ENCODE peak calls at places on chromosomes 4 and X, in eight cellular contexts. One of them, this sample, is unnamed.

GRCh38 chrX:40120838-40121580 is 23.3 kb upstream of the BCOR start:
- DNase-seq in left ventricle myocardium inferior: no peak
- DNase-seq in pancreas: no peak
- DNase-seq in fibroblast of villous mesenchyme: no peak
- DNase-seq in GM10248: no peak
- DNase-seq in AG04450: no peak
- DNase-seq in RWPE1: no peak
- DNase-seq in fibroblast of mammary gland: no peak
- DNase-seq in this sample: no peak

GRCh38 chrX:794311-794710 is 163.7 kb downstream of the SHOX start:
- DNase-seq in left ventricle myocardium inferior: no peak
- DNase-seq in pancreas: no peak
- DNase-seq in fibroblast of villous mesenchyme: no peak
- DNase-seq in GM10248: no peak
- DNase-seq in AG04450: no peak
- DNase-seq in RWPE1: no peak
- DNase-seq in fibroblast of mammary gland: no peak
- DNase-seq in this sample: no peak

GRCh38 chr4:87121332-87122065 is 98.9 kb downstream of the KLHL8 start:
- DNase-seq in left ventricle myocardium inferior: no peak
- DNase-seq in pancreas: no peak
- DNase-seq in fibroblast of villous mesenchyme: no peak
- DNase-seq in GM10248: no peak
- DNase-seq in AG04450: no peak
- DNase-seq in RWPE1: peak
- DNase-seq in fibroblast of mammary gland: peak
- DNase-seq in this sample: peak

GRCh38 chr4:25258980-25259578 is 25.2 kb downstream of the PI4K2B start:
- DNase-seq in left ventricle myocardium inferior: no peak
- DNase-seq in pancreas: no peak
- DNase-seq in fibroblast of villous mesenchyme: no peak
- DNase-seq in GM10248: no peak
- DNase-seq in AG04450: no peak
- DNase-seq in RWPE1: peak
- DNase-seq in fibroblast of mammary gland: peak
- DNase-seq in this sample: peak

GRCh38 chrX:30364229-30364628 is 55.0 kb upstream of the NR0B1 start:
- DNase-seq in left ventricle myocardium inferior: no peak
- DNase-seq in pancreas: no peak
- DNase-seq in fibroblast of villous mesenchyme: no peak
- DNase-seq in GM10248: no peak
- DNase-seq in AG04450: no peak
- DNase-seq in RWPE1: no peak
- DNase-seq in fibroblast of mammary gland: no peak
- DNase-seq in this sample: no peak

GRCh38 chr4:2931765-2932560 is 31.2 kb downstream of the NOP14 start:
- DNase-seq in left ventricle myocardium inferior: peak
- DNase-seq in pancreas: peak
- DNase-seq in fibroblast of villous mesenchyme: no peak
- DNase-seq in GM10248: peak
- DNase-seq in AG04450: no peak
- DNase-seq in RWPE1: no peak
- DNase-seq in fibroblast of mammary gland: no peak
- DNase-seq in this sample: no peak

GRCh38 chrX:69070949-69071650 is 94.2 kb downstream of the PJA1 start:
- DNase-seq in left ventricle myocardium inferior: peak
- DNase-seq in pancreas: no peak
- DNase-seq in fibroblast of villous mesenchyme: no peak
- DNase-seq in GM10248: no peak
- DNase-seq in AG04450: no peak
- DNase-seq in RWPE1: no peak
- DNase-seq in fibroblast of mammary gland: no peak
- DNase-seq in this sample: no peak

GRCh38 chrX:49041683-49042529 is 1.3 kb downstream of the TFE3 start:
- DNase-seq in left ventricle myocardium inferior: peak
- DNase-seq in pancreas: no peak
- DNase-seq in fibroblast of villous mesenchyme: peak
- DNase-seq in GM10248: no peak
- DNase-seq in AG04450: peak
- DNase-seq in RWPE1: no peak
- DNase-seq in fibroblast of mammary gland: peak
- DNase-seq in this sample: peak

GRCh38 chr4:182074139-182074538 is 169.1 kb upstream of the TENM3 start:
- DNase-seq in left ventricle myocardium inferior: no peak
- DNase-seq in pancreas: no peak
- DNase-seq in fibroblast of villous mesenchyme: no peak
- DNase-seq in GM10248: no peak
- DNase-seq in AG04450: no peak
- DNase-seq in RWPE1: no peak
- DNase-seq in fibroblast of mammary gland: no peak
- DNase-seq in this sample: no peak

GRCh38 chrX:143664302-143664701 is 28.4 kb upstream of the SLITRK4 start:
- DNase-seq in left ventricle myocardium inferior: no peak
- DNase-seq in pancreas: no peak
- DNase-seq in fibroblast of villous mesenchyme: peak
- DNase-seq in GM10248: no peak
- DNase-seq in AG04450: no peak
- DNase-seq in RWPE1: no peak
- DNase-seq in fibroblast of mammary gland: peak
- DNase-seq in this sample: peak

GRCh38 chr4:117203231-117203630 is 117.9 kb upstream of the TRAM1L1 start:
- DNase-seq in left ventricle myocardium inferior: no peak
- DNase-seq in pancreas: no peak
- DNase-seq in fibroblast of villous mesenchyme: no peak
- DNase-seq in GM10248: no peak
- DNase-seq in AG04450: no peak
- DNase-seq in RWPE1: no peak
- DNase-seq in fibroblast of mammary gland: no peak
- DNase-seq in this sample: no peak

GRCh38 chr4:184660978-184661377 is 11.4 kb downstream of the PRIMPOL start:
- DNase-seq in left ventricle myocardium inferior: no peak
- DNase-seq in pancreas: no peak
- DNase-seq in fibroblast of villous mesenchyme: no peak
- DNase-seq in GM10248: no peak
- DNase-seq in AG04450: no peak
- DNase-seq in RWPE1: no peak
- DNase-seq in fibroblast of mammary gland: no peak
- DNase-seq in this sample: no peak

GRCh38 chr4:62930884-62931283 is 1478.4 kb downstream of the TECRL start:
- DNase-seq in left ventricle myocardium inferior: no peak
- DNase-seq in pancreas: no peak
- DNase-seq in fibroblast of villous mesenchyme: no peak
- DNase-seq in GM10248: no peak
- DNase-seq in AG04450: no peak
- DNase-seq in RWPE1: no peak
- DNase-seq in fibroblast of mammary gland: no peak
- DNase-seq in this sample: no peak

GRCh38 chr4:179867300-179867878 is 2375.8 kb upstream of the TENM3 start:
- DNase-seq in left ventricle myocardium inferior: no peak
- DNase-seq in pancreas: peak
- DNase-seq in fibroblast of villous mesenchyme: no peak
- DNase-seq in GM10248: peak
- DNase-seq in AG04450: peak
- DNase-seq in RWPE1: peak
- DNase-seq in fibroblast of mammary gland: peak
- DNase-seq in this sample: peak

GRCh38 chrX:153398275-153398960 is 2.7 kb downstream of the PNMA6E start:
- DNase-seq in left ventricle myocardium inferior: no peak
- DNase-seq in pancreas: no peak
- DNase-seq in fibroblast of villous mesenchyme: no peak
- DNase-seq in GM10248: no peak
- DNase-seq in AG04450: no peak
- DNase-seq in RWPE1: no peak
- DNase-seq in fibroblast of mammary gland: no peak
- DNase-seq in this sample: no peak

GRCh38 chr4:64250061-64250460 is 159.2 kb downstream of the TECRL start:
- DNase-seq in left ventricle myocardium inferior: no peak
- DNase-seq in pancreas: no peak
- DNase-seq in fibroblast of villous mesenchyme: no peak
- DNase-seq in GM10248: no peak
- DNase-seq in AG04450: no peak
- DNase-seq in RWPE1: no peak
- DNase-seq in fibroblast of mammary gland: no peak
- DNase-seq in this sample: no peak

GRCh38 chrX:110086916-110087484 is 84.1 kb downstream of the TMEM164 start:
- DNase-seq in left ventricle myocardium inferior: no peak
- DNase-seq in pancreas: no peak
- DNase-seq in fibroblast of villous mesenchyme: peak
- DNase-seq in GM10248: no peak
- DNase-seq in AG04450: peak
- DNase-seq in RWPE1: peak
- DNase-seq in fibroblast of mammary gland: peak
- DNase-seq in this sample: peak

GRCh38 chr4:73589261-73589847 is 30.9 kb downstream of the RASSF6 start:
- DNase-seq in left ventricle myocardium inferior: no peak
- DNase-seq in pancreas: no peak
- DNase-seq in fibroblast of villous mesenchyme: peak
- DNase-seq in GM10248: no peak
- DNase-seq in AG04450: peak
- DNase-seq in RWPE1: peak
- DNase-seq in fibroblast of mammary gland: peak
- DNase-seq in this sample: peak

GRCh38 chrX:21883258-21883657 is 27.5 kb downstream of the YY2 start:
- DNase-seq in left ventricle myocardium inferior: peak
- DNase-seq in pancreas: peak
- DNase-seq in fibroblast of villous mesenchyme: peak
- DNase-seq in GM10248: no peak
- DNase-seq in AG04450: no peak
- DNase-seq in RWPE1: no peak
- DNase-seq in fibroblast of mammary gland: no peak
- DNase-seq in this sample: no peak

GRCh38 chr4:139247241-139247640 is 32.8 kb downstream of the MGARP start:
- DNase-seq in left ventricle myocardium inferior: no peak
- DNase-seq in pancreas: no peak
- DNase-seq in fibroblast of villous mesenchyme: peak
- DNase-seq in GM10248: no peak
- DNase-seq in AG04450: no peak
- DNase-seq in RWPE1: no peak
- DNase-seq in fibroblast of mammary gland: peak
- DNase-seq in this sample: no peak

GRCh38 chr4:51894246-51894645 is 51.3 kb downstream of the DCUN1D4 start:
- DNase-seq in left ventricle myocardium inferior: no peak
- DNase-seq in pancreas: no peak
- DNase-seq in fibroblast of villous mesenchyme: no peak
- DNase-seq in GM10248: no peak
- DNase-seq in AG04450: no peak
- DNase-seq in RWPE1: peak
- DNase-seq in fibroblast of mammary gland: peak
- DNase-seq in this sample: peak

DNA sequence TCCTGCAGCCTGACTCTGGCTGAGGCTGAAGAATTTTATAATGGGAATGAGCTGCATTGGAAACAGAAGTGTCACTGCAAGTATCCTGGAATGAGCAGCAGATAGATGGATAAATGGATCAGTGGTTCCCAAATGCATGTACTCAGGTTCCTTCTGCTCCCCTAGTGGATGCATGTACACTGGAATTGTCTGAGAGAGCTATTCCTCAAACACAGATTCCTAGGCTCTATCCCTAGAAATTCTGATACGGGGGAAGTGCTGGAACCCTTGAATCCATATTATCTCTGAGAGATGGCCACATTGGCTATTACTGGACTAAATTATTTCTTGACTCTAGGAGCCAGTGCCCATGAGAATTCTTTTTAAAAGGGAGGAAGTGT is 64.8 kb downstream of the TMEM131L start:
- DNase-seq in left ventricle myocardium inferior: no peak
- DNase-seq in pancreas: no peak
- DNase-seq in fibroblast of villous mesenchyme: no peak
- DNase-seq in GM10248: no peak
- DNase-seq in AG04450: no peak
- DNase-seq in RWPE1: no peak
- DNase-seq in fibroblast of mammary gland: no peak
- DNase-seq in this sample: no peak
- TF ChIP-seq CTCF in left ventricle myocardium inferior: peak
- TF ChIP-seq CTCF in pancreas: no peak
- TF ChIP-seq CTCF in fibroblast of villous mesenchyme: peak
- TF ChIP-seq CTCF in GM10248: no peak
- TF ChIP-seq CTCF in AG04450: peak
- TF ChIP-seq CTCF in RWPE1: no peak
- TF ChIP-seq CTCF in fibroblast of mammary gland: peak
- TF ChIP-seq CTCF in this sample: no peak

DNA sequence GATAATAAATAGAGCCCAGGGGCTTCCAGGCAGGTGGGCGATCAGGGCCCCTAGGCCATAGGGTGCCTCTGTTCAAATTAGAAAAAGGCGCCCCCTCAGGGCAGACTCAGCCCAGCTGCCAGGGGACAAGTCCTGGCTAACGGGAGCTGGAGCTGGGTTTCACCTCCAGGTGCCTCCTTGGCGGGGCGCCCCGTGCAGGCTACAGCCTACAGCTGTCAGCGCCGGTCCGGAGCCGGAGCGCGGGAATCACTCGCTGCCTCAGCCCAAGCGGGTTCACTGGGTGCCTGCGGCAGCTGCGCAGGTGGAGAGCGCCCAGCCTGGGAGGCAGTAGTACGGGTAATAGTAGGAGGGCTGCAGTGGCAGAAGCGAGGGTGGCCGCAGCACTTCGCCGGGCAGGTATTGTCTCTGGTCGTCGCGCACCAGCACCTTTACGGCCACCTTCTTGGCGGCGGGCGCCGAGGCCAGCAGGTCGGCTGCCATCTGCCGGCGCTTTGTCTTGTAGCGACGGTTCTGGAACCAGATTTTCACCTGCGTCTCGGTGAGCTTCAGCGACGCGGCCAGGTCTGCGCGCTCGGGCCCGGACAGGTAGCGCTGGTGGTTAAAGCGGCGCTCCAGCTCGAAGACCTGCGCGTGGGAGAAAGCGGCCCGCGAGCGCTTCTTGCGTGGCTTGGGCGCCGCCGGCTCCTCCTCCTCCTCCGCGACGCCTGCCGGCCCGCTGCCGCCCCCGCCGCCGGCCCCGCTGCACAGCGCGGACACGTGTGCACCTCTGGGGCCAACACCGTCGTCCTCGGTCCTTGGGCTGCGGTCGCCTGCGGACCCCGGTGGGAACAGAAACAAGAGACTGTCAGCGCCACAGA is 2.4 kb downstream of the NKX3-2 start:
- DNase-seq in left ventricle myocardium inferior: no peak
- DNase-seq in pancreas: peak
- DNase-seq in fibroblast of villous mesenchyme: no peak
- DNase-seq in GM10248: peak
- DNase-seq in AG04450: no peak
- DNase-seq in RWPE1: no peak
- DNase-seq in fibroblast of mammary gland: no peak
- DNase-seq in this sample: no peak
- TF ChIP-seq CTCF in left ventricle myocardium inferior: peak
- TF ChIP-seq CTCF in pancreas: no peak
- TF ChIP-seq CTCF in fibroblast of villous mesenchyme: peak
- TF ChIP-seq CTCF in GM10248: peak
- TF ChIP-seq CTCF in AG04450: no peak
- TF ChIP-seq CTCF in RWPE1: peak
- TF ChIP-seq CTCF in fibroblast of mammary gland: peak
- TF ChIP-seq CTCF in this sample: no peak

GRCh38 chr4:813900-814299 is 12.0 kb downstream of the CPLX1 start:
- DNase-seq in left ventricle myocardium inferior: no peak
- DNase-seq in pancreas: peak
- DNase-seq in fibroblast of villous mesenchyme: no peak
- DNase-seq in GM10248: no peak
- DNase-seq in AG04450: no peak
- DNase-seq in RWPE1: no peak
- DNase-seq in fibroblast of mammary gland: no peak
- DNase-seq in this sample: no peak
- TF ChIP-seq CTCF in left ventricle myocardium inferior: peak
- TF ChIP-seq CTCF in pancreas: no peak
- TF ChIP-seq CTCF in fibroblast of villous mesenchyme: no peak
- TF ChIP-seq CTCF in GM10248: peak
- TF ChIP-seq CTCF in AG04450: peak
- TF ChIP-seq CTCF in RWPE1: no peak
- TF ChIP-seq CTCF in fibroblast of mammary gland: no peak
- TF ChIP-seq CTCF in this sample: no peak

GRCh38 chrX:95505721-95506120 is 1178.9 kb upstream of the DIAPH2 start:
- DNase-seq in left ventricle myocardium inferior: no peak
- DNase-seq in pancreas: no peak
- DNase-seq in fibroblast of villous mesenchyme: no peak
- DNase-seq in GM10248: no peak
- DNase-seq in AG04450: no peak
- DNase-seq in RWPE1: no peak
- DNase-seq in fibroblast of mammary gland: no peak
- DNase-seq in this sample: peak
- TF ChIP-seq CTCF in left ventricle myocardium inferior: no peak
- TF ChIP-seq CTCF in pancreas: no peak
- TF ChIP-seq CTCF in fibroblast of villous mesenchyme: no peak
- TF ChIP-seq CTCF in GM10248: no peak
- TF ChIP-seq CTCF in AG04450: no peak
- TF ChIP-seq CTCF in RWPE1: no peak
- TF ChIP-seq CTCF in fibroblast of mammary gland: no peak
- TF ChIP-seq CTCF in this sample: peak

This sample was measured in MCF 10A.